ENCODE peak calls at places on chromosome 12, in seven cellular contexts. F is fibroblast of the aortic adventitia, M is neural progenitor cell, C is stomach, X is GM10248, A is GM12878, K is mammary epithelial cell. P is an unnamed sample.

GRCh38 chr12:71955946-71956345 is 17.3 kb downstream of the TPH2 start:
- DNase-seq in F (peak), M (no peak), C (no peak), X (no peak), A (no peak), K (no peak), P (no peak)

GRCh38 chr12:57712671-57713070 is 18.7 kb downstream of the OS9 start:
- DNase-seq in F (no peak), M (peak), C (no peak), X (no peak), A (no peak), K (no peak), P (no peak)

GRCh38 chr12:63069860-63070617 is 81.0 kb downstream of the AVPR1A start:
- DNase-seq in F (no peak), M (no peak), C (no peak), X (no peak), A (no peak), K (no peak), P (no peak)

GRCh38 chr12:57611116-57611809 is at the start of gene ARHGEF25:
- DNase-seq in F (peak), M (peak), C (peak), X (peak), A (no peak), K (no peak), P (peak)

GRCh38 chr12:54021432-54022013 is 6.7 kb upstream of the HOXC6 start:
- DNase-seq in F (no peak), M (peak), C (no peak), X (no peak), A (no peak), K (peak), P (no peak)

GRCh38 chr12:120098756-120099470 is 17.6 kb downstream of the RAB35 start:
- DNase-seq in F (no peak), M (no peak), C (no peak), X (no peak), A (no peak), K (no peak), P (no peak)

GRCh38 chr12:19771858-19772257 is 332.6 kb downstream of the AEBP2 start:
- DNase-seq in F (peak), M (no peak), C (no peak), X (no peak), A (no peak), K (no peak), P (no peak)

GRCh38 chr12:51082561-51083139 is 746 bp downstream of the CSRNP2 start:
- DNase-seq in F (peak), M (no peak), C (no peak), X (no peak), A (no peak), K (peak), P (peak)

GRCh38 chr12:71969330-71969729 is 30.7 kb downstream of the TPH2 start:
- DNase-seq in F (no peak), M (no peak), C (no peak), X (no peak), A (no peak), K (no peak), P (no peak)

GRCh38 chr12:101407054-101407437 is 526 bp downstream of the ARL1 start:
- DNase-seq in F (no peak), M (peak), C (no peak), X (no peak), A (no peak), K (no peak), P (no peak)

GRCh38 chr12:131905640-131906091 is 11.2 kb downstream of the ULK1 start:
- DNase-seq in F (no peak), M (no peak), C (no peak), X (no peak), A (no peak), K (no peak), P (no peak)

GRCh38 chr12:109944975-109945374 is 44.9 kb downstream of the TCHP start:
- DNase-seq in F (peak), M (peak), C (no peak), X (no peak), A (no peak), K (no peak), P (no peak)

GRCh38 chr12:132414634-132415340 is 75.2 kb upstream of the FBRSL1 start:
- DNase-seq in F (peak), M (peak), C (peak), X (peak), A (no peak), K (peak), P (peak)

GRCh38 chr12:89544730-89545184 is 18.9 kb upstream of the POC1B start:
- DNase-seq in F (peak), M (peak), C (peak), X (no peak), A (no peak), K (no peak), P (no peak)

GRCh38 chr12:49260831-49261363 is 4.0 kb upstream of the TUBA1C start:
- DNase-seq in F (no peak), M (no peak), C (no peak), X (no peak), A (no peak), K (no peak), P (no peak)

GRCh38 chr12:55926738-55927587 is 731 bp downstream of the PYM1 start:
- DNase-seq in F (peak), M (peak), C (peak), X (peak), A (peak), K (peak), P (peak)

GRCh38 chr12:130761537-130762318 is 45.6 kb upstream of the RIMBP2 start:
- DNase-seq in F (peak), M (peak), C (no peak), X (peak), A (no peak), K (peak), P (peak)
- TF ChIP-seq CTCF in F (peak), M (peak), C (no peak), X (peak), A (peak), K (peak), P (peak)

GRCh38 chr12:77204055-77204454 is 138.7 kb upstream of the E2F7 start:
- DNase-seq in F (no peak), M (peak), C (no peak), X (no peak), A (no peak), K (no peak), P (no peak)
- TF ChIP-seq CTCF in F (no peak), M (peak), C (no peak), X (no peak), A (peak), K (peak), P (no peak)

GRCh38 chr12:69412655-69413054 is 53.1 kb downstream of the YEATS4 start:
- DNase-seq in F (no peak), M (no peak), C (no peak), X (no peak), A (no peak), K (no peak), P (no peak)

GRCh38 chr12:69419701-69420100 is 50.5 kb upstream of the FRS2 start:
- DNase-seq in F (no peak), M (no peak), C (no peak), X (no peak), A (no peak), K (no peak), P (no peak)

GRCh38 chr12:69417741-69418167 is 52.4 kb upstream of the FRS2 start:
- DNase-seq in F (no peak), M (no peak), C (no peak), X (no peak), A (no peak), K (no peak), P (no peak)

GRCh38 chr12:69417231-69417630 is 53.0 kb upstream of the FRS2 start:
- DNase-seq in F (no peak), M (no peak), C (no peak), X (no peak), A (no peak), K (no peak), P (no peak)

GRCh38 chr12:69415471-69416275 is 54.5 kb upstream of the FRS2 start:
- DNase-seq in F (peak), M (peak), C (peak), X (peak), A (no peak), K (peak), P (peak)
- TF ChIP-seq CTCF in F (peak), M (peak), C (peak), X (peak), A (peak), K (peak), P (peak)

GRCh38 chr12:78959556-78959955 is 95.0 kb downstream of the SYT1 start:
- DNase-seq in F (peak), M (no peak), C (no peak), X (no peak), A (no peak), K (no peak), P (no peak)
- TF ChIP-seq CTCF in F (peak), M (no peak), C (no peak), X (no peak), A (no peak), K (no peak), P (no peak)

GRCh38 chr12:114858388-114859146 is 174.6 kb upstream of the TBX3 start:
- DNase-seq in F (no peak), M (no peak), C (no peak), X (no peak), A (no peak), K (peak), P (peak)
- TF ChIP-seq CTCF in F (peak), M (peak), C (no peak), X (no peak), A (no peak), K (peak), P (no peak)

DNA sequence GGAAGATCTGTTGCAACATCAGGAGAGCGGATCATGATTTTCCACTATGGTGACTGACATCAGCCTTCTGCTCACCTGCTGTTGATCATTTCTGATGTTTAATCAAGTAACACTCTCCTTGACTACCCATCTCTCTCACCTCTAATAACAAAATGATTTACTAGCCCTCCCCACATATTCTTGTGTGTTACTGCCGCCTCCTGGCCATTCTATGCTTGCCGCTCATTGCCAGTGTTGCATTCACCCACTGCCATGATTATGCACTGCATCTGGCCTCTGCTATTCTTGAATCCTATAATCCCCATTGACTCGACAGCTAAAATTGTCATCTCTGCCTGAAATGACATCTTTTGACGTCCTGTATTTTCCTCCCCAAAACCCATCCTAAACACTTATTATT is 113.8 kb downstream of the RERGL start:
- DNase-seq in F (no peak), M (peak), C (no peak), X (no peak), A (no peak), K (peak), P (no peak)
- TF ChIP-seq CTCF in F (peak), M (peak), C (no peak), X (no peak), A (no peak), K (peak), P (no peak)

DNA sequence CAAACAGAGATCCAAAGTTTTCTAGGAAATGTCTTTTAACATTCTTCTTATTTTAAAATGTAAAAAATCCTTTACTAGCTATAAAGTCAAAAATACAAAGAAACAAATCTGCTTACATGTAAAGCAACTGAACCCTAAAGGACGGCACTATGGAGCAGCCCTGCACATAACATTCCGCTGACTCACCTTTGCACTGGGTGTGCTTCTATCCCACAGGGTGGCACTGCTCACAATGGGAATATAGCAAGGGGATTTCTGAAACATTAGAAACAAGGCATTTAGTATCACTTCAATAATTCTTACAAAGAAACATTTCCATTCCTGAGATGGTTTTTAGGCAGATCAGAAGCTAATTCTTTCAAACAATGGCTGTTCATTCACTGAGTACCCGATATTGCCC is 94.3 kb downstream of the C12orf42 start:
- DNase-seq in F (no peak), M (no peak), C (no peak), X (no peak), A (no peak), K (peak), P (peak)
- TF ChIP-seq CTCF in F (no peak), M (no peak), C (no peak), X (no peak), A (no peak), K (peak), P (no peak)

P was measured in RWPE1.